ENCODE peak calls at places on chromosomes 5 and 9, in four cellular contexts. One of them, this sample, is unnamed. For H3K36me3, the result is how much of the 10 kb centered on the place peaks cover.

GRCh38 chr5:60295423-60295822 is 401.9 kb upstream of the PDE4D start:
- DNase-seq in IMR-90: peak
- DNase-seq in CD8-positive, alpha-beta T cell: no peak
- DNase-seq in PC-9: no peak
- DNase-seq in this sample: peak

GRCh38 chr5:171498166-171498565 is 78.7 kb downstream of the FGF18 start:
- DNase-seq in IMR-90: no peak
- DNase-seq in CD8-positive, alpha-beta T cell: no peak
- DNase-seq in PC-9: no peak
- DNase-seq in this sample: peak

GRCh38 chr5:144166696-144167095 is 3.8 kb downstream of the YIPF5 start:
- DNase-seq in PC-9: no peak
- DNase-seq in IMR-90: no peak
- DNase-seq in CD8-positive, alpha-beta T cell: no peak
- DNase-seq in this sample: no peak

GRCh38 chr9:15909297-15909696 is 356.5 kb downstream of the CCDC171 start:
- DNase-seq in IMR-90: peak
- DNase-seq in PC-9: no peak
- DNase-seq in CD8-positive, alpha-beta T cell: no peak
- DNase-seq in this sample: no peak

GRCh38 chr5:83516962-83517750 is 45.6 kb downstream of the VCAN start:
- DNase-seq in PC-9: no peak
- DNase-seq in CD8-positive, alpha-beta T cell: no peak
- DNase-seq in IMR-90: peak
- DNase-seq in this sample: no peak

GRCh38 chr9:18855636-18856035 is 177.4 kb downstream of the SAXO1 start:
- DNase-seq in CD8-positive, alpha-beta T cell: no peak
- DNase-seq in IMR-90: no peak
- DNase-seq in PC-9: no peak
- DNase-seq in this sample: no peak

GRCh38 chr5:56459394-56459793 is 226.3 kb upstream of the ANKRD55 start:
- DNase-seq in CD8-positive, alpha-beta T cell: no peak
- DNase-seq in PC-9: no peak
- DNase-seq in IMR-90: no peak
- DNase-seq in this sample: no peak

GRCh38 chr5:172659909-172660628 is 19.0 kb downstream of the NEURL1B start:
- DNase-seq in CD8-positive, alpha-beta T cell: no peak
- DNase-seq in PC-9: no peak
- DNase-seq in IMR-90: peak
- DNase-seq in this sample: peak

DNA sequence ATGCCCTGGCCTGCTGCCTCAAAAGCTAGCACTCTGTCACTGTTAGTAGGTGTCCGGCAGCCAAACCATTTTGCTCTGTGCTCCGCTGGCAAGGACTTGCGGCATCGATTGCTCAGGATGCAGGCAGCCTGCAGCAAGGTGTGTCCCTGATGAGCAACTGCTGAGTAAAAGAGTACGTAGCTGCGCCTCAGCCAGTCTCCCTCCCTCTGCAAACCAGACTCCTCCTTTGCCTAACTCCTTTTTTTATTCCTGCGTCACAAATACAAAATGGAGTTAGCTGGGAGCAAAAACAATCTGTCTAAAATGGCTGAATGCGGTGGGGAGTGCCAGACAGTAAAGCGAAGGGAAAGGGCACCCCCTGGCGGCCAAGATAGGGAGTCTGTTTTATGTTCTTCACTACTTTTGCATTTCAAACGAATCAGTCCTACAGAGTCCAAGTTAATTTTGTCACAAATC is 61.1 kb downstream of the DIAPH1 start:
- DNase-seq in PC-9: peak
- DNase-seq in CD8-positive, alpha-beta T cell: peak
- DNase-seq in IMR-90: peak
- DNase-seq in this sample: peak
- H3K36me3 ChIP-seq in PC-9: under half
- H3K36me3 ChIP-seq in CD8-positive, alpha-beta T cell: under half
- H3K36me3 ChIP-seq in IMR-90: under half
- H3K36me3 ChIP-seq in this sample: under half

DNA sequence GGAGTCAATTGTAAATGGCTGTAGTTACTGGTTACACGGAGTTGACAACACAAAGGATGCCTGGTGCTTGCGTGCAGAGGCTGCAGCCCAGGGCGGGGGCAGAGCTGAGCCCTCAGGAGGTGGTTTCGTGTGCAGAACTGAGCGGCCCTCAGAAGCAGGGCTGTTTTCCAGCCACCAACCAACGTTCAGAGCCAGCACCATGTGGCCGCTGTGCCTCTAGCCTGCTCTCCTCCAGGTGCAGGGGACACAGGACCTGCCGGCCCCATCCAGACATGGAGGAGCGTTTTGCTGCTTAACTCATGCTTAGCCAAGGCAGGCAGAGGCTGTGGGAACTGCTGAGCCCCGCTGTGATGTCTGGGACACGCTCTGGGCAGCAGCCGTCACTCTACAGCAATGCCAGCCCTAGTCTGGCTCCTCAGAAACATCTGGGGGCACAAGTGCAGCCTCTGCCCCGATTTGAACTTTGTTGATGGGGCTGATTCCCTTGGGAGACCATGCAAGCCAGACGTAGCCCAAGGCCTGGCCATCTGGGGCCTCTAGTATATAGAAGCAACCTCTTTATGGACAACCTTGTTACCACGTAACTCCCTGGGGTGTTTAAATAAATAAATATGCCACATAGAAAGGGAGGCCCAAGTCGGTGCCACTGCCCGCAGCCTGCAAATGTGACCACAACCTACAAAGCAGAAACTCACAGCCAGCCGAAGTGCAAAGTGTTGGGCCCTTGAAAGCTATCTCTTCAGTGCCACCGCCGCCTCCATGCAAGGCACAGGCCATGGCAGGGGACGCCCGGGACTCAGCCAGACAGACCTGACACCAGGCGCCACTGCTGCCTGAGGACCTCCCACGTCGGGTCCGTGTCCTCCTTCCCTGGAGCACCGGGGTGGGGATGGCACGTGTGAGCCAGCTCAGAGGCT is 42.1 kb downstream of the NKD2 start:
- DNase-seq in PC-9: no peak
- DNase-seq in IMR-90: no peak
- DNase-seq in CD8-positive, alpha-beta T cell: no peak
- DNase-seq in this sample: peak
- H3K36me3 ChIP-seq in PC-9: under half
- H3K36me3 ChIP-seq in IMR-90: under half
- H3K36me3 ChIP-seq in CD8-positive, alpha-beta T cell: under half
- H3K36me3 ChIP-seq in this sample: under half

DNA sequence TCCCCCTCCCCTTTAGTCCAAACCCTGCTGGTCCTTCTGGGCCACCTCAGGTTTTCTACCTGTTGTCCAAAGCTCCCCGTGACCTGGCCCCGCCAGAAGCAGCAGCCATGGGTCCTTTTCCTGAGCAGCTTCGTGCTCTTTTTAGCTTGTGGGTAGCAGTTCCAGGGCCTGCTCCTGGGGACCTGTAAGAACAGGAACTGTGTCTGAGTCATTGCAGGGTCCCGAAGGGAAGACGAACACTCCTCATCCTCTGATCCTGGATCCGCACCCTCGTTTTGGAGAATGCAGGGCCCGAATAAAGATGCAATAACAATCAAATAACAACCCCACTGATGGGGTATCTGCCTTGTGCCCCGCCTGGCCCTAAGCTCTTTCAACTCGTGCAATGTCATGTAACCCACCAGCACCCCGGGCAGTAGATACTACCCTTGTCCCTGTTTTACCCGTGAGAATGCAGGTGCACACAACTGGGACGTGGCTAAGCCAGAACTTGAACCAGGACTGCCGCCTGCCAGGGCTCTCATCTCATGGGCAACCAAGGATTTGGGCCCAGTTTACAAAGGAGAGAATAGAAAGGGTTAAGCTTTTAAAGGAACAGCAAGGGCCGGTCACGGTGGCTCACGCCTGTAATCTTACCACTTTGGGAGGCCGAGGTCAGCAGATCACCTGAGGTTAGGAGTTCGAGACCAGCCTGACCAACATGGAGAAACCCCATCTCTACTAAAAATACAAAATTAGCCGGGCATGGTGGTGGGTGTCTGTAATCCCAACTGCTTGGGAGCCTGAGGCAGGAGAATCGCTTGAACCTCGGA is 33.2 kb downstream of the NEK6 start:
- DNase-seq in PC-9: no peak
- DNase-seq in CD8-positive, alpha-beta T cell: no peak
- DNase-seq in IMR-90: no peak
- DNase-seq in this sample: no peak
- H3K36me3 ChIP-seq in PC-9: under half
- H3K36me3 ChIP-seq in CD8-positive, alpha-beta T cell: under half
- H3K36me3 ChIP-seq in IMR-90: under half
- H3K36me3 ChIP-seq in this sample: under half

DNA sequence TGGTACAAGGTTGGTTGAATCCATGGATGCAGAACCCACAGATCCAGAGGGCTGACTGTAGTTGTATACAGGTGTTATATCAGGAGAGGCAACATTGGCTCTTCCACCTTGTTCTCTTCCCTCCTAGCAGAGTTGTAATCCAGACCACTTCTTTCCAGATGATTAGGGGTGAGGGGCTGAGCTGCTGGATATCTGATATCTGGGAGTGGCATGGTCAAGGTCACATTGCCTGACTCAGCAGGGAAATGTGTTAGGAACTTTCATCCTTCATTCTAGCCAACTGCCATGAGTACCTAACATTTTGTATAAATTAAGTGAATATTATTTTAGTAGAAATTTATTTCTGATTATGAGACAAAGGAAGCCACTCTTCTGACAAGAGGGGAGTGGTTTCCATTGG is 7.3 kb downstream of the DAPK1 start:
- DNase-seq in CD8-positive, alpha-beta T cell: no peak
- DNase-seq in PC-9: no peak
- DNase-seq in IMR-90: no peak
- DNase-seq in this sample: no peak
- H3K36me3 ChIP-seq in CD8-positive, alpha-beta T cell: under half
- H3K36me3 ChIP-seq in PC-9: under half
- H3K36me3 ChIP-seq in IMR-90: under half
- H3K36me3 ChIP-seq in this sample: under half

GRCh38 chr9:129811967-129812363 is 9.0 kb downstream of the TOR1B start:
- DNase-seq in CD8-positive, alpha-beta T cell: no peak
- DNase-seq in PC-9: no peak
- DNase-seq in IMR-90: no peak
- DNase-seq in this sample: no peak

GRCh38 chr9:129814432-129815223 is 9.3 kb downstream of the TOR1A start:
- DNase-seq in PC-9: no peak
- DNase-seq in IMR-90: no peak
- DNase-seq in CD8-positive, alpha-beta T cell: no peak
- DNase-seq in this sample: no peak

GRCh38 chr9:129815278-129815677 is 8.7 kb downstream of the TOR1A start:
- DNase-seq in PC-9: no peak
- DNase-seq in CD8-positive, alpha-beta T cell: no peak
- DNase-seq in IMR-90: no peak
- DNase-seq in this sample: no peak

GRCh38 chr9:129812385-129812784 is 9.4 kb downstream of the TOR1B start:
- DNase-seq in IMR-90: no peak
- DNase-seq in CD8-positive, alpha-beta T cell: no peak
- DNase-seq in PC-9: no peak
- DNase-seq in this sample: no peak

DNA sequence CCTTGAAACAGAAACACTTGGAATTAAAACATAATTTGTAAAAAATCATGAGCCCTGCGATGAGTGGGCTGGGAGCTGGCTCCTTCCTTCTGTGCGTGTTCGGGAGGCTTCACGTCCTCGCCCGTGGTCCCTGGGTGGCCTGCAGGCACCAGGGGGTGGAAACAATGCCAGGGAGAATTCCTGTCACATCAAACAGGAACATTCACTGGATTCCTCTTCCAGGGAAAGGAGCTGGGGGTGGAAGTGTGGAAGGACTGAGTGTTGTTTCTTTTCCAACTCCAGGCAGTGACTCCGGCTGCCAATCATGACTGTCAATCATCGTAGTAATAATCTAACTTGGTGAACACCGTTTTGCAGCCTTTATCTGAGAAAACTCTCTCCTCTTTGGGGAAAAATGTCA is 10.3 kb downstream of the TOR1A start:
- DNase-seq in IMR-90: no peak
- DNase-seq in PC-9: no peak
- DNase-seq in CD8-positive, alpha-beta T cell: no peak
- DNase-seq in this sample: no peak
- H3K36me3 ChIP-seq in IMR-90: half or more
- H3K36me3 ChIP-seq in PC-9: under half
- H3K36me3 ChIP-seq in CD8-positive, alpha-beta T cell: under half
- H3K36me3 ChIP-seq in this sample: half or more

DNA sequence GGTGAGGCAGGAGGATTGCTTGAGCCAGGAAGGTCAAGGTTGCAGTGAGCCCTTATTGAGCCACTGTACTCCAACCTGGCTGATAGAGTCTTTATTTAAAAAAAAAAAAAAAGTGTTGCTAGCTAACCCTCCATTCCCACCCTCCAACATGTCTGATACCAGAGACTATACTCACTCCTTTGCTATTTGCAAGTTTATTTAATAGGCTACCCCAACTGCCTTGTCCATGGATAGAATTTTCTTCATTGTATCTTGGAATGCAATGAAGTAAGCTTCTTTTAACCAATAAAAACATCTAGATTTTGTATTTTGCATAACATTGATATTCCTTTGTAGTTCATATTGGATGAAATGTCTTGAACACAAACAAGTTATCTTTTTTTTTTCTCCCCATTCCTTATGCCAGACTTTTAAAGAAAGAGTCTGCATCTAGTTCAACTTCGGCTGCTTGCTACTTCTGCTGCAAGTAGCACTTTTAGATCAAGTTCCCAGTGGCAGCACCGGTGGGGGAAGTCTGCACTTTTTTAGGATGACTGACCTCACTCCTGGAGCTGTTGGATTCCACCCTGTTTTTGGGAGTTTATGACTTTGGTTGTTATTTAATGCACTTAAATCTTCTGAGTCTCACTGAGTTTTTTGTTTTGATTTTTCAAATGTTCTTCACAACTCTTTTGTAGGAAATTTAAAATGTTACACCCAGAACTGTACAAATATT is 112.5 kb downstream of the UHRF2 start:
- DNase-seq in PC-9: no peak
- DNase-seq in CD8-positive, alpha-beta T cell: no peak
- DNase-seq in IMR-90: peak
- DNase-seq in this sample: no peak
- H3K36me3 ChIP-seq in PC-9: under half
- H3K36me3 ChIP-seq in CD8-positive, alpha-beta T cell: under half
- H3K36me3 ChIP-seq in IMR-90: under half
- H3K36me3 ChIP-seq in this sample: under half

GRCh38 chr9:36575411-36575882 is 2.8 kb downstream of the MELK start:
- DNase-seq in CD8-positive, alpha-beta T cell: no peak
- DNase-seq in IMR-90: peak
- DNase-seq in PC-9: no peak
- DNase-seq in this sample: no peak
- H3K36me3 ChIP-seq in CD8-positive, alpha-beta T cell: under half
- H3K36me3 ChIP-seq in IMR-90: under half
- H3K36me3 ChIP-seq in PC-9: under half
- H3K36me3 ChIP-seq in this sample: under half

GRCh38 chr9:121763561-121764370 is 112.3 kb downstream of the DAB2IP start:
- DNase-seq in IMR-90: no peak
- DNase-seq in PC-9: no peak
- DNase-seq in CD8-positive, alpha-beta T cell: no peak
- DNase-seq in this sample: no peak
- H3K36me3 ChIP-seq in IMR-90: half or more
- H3K36me3 ChIP-seq in PC-9: under half
- H3K36me3 ChIP-seq in CD8-positive, alpha-beta T cell: under half
- H3K36me3 ChIP-seq in this sample: under half

This sample was measured in BE2C.